ENCODE peak calls at places on chromosome 15, in eight cellular contexts. L is cardiac fibroblast, D is lower lobe of right lung, H is NB4, P is fibroblast of lung, I is ovary, X is AG10803, Y is epithelial cell of esophagus. E is an unnamed sample.

GRCh38 chr15:67025719-67026118 is 39.7 kb upstream of the SMAD3 start:
- DNase-seq in P (peak), X (peak), L (peak), I (peak), H (peak), Y (no peak), D (no peak), E (peak)

GRCh38 chr15:89772933-89773583 is 3.1 kb upstream of the MESP2 start:
- DNase-seq in L (peak), Y (peak), I (no peak), D (no peak), P (peak), H (no peak), X (peak), E (peak)

GRCh38 chr15:65366122-65366892 is 11.5 kb downstream of the IGDCC3 start:
- DNase-seq in D (no peak), I (no peak), L (no peak), X (no peak), P (no peak), Y (no peak), H (no peak), E (no peak)

GRCh38 chr15:53978248-53978906 is at the start of gene UNC13C:
- DNase-seq in D (peak), P (peak), X (no peak), Y (peak), H (no peak), L (no peak), I (peak), E (peak)

GRCh38 chr15:101156509-101157159 is 95.2 kb downstream of the CHSY1 start:
- DNase-seq in L (no peak), X (peak), H (peak), I (no peak), D (peak), Y (no peak), P (no peak), E (peak)

GRCh38 chr15:26867199-26868007 is 541 bp downstream of the GABRA5 start:
- DNase-seq in H (no peak), X (peak), D (no peak), L (no peak), P (no peak), I (no peak), Y (no peak), E (no peak)

GRCh38 chr15:27592036-27592725 is 506.9 kb downstream of the OCA2 start:
- DNase-seq in I (no peak), Y (peak), L (no peak), H (peak), D (no peak), P (peak), X (peak), E (no peak)

GRCh38 chr15:70152070-70152480 is 54.4 kb upstream of the TLE3 start:
- DNase-seq in D (no peak), H (peak), P (no peak), I (no peak), L (peak), X (no peak), Y (peak), E (no peak)

GRCh38 chr15:101022876-101023275 is 103.7 kb downstream of the LRRK1 start:
- DNase-seq in D (no peak), L (no peak), Y (no peak), H (no peak), I (no peak), X (no peak), P (no peak), E (no peak)

GRCh38 chr15:52678036-52678467 is 1.1 kb downstream of the ATOSA start:
- DNase-seq in H (peak), D (peak), I (peak), L (peak), Y (peak), P (peak), X (peak), E (peak)

GRCh38 chr15:73357999-73358665 is 10.6 kb downstream of the HCN4 start:
- DNase-seq in L (no peak), D (no peak), H (no peak), I (no peak), Y (no peak), X (no peak), P (no peak), E (no peak)

GRCh38 chr15:83685864-83686263 is 31.9 kb downstream of the ADAMTSL3 start:
- DNase-seq in L (no peak), I (no peak), X (no peak), H (no peak), P (no peak), D (no peak), Y (no peak), E (peak)

GRCh38 chr15:100529556-100529955 is 806 bp upstream of the CERS3 start:
- DNase-seq in P (no peak), D (no peak), X (no peak), L (no peak), I (no peak), H (no peak), Y (peak), E (no peak)

GRCh38 chr15:77607111-77607893 is 25.4 kb downstream of the LINGO1 start:
- DNase-seq in Y (no peak), D (no peak), L (peak), H (peak), P (no peak), X (peak), I (no peak), E (peak)

DNA sequence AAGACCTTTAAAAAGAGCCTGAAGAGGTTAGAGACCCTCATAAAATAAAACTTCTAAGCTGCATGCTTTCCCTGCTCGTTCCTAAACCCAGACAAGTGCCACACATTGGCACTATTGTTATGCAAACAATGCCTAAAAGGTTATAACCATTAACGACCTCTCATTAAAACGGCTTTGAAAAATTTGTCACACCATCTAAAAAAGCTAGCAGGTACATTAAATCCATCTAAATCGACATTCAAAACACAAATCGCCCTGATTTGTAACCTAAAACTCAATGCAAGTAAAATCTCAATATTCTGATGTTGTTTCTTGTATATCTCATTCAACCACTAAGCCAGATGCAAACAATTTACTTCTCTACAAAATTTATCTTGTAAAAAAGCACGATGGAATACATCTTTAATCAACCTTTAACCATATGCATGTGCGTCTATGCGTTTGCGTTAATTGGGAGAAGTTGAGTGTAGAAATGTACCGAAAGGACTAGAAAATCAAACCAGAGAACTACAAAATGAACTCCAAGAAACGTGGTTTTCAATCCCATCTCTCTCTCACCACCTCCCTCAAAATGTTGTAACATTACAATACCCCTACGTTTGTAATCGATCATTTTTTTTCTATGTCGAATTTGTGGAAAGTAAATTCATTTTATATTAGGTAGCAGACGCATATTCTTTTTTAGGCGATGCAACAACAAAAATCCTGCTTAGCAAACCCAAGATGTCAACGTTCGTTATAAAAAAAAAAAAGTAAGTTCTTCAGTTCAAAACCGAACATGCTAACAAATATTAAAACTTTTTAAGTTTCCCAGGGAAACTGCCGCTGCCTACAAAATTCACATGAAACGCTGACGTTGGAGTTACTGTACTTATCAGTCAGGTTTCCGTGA is 1.1 kb downstream of the ALDH1A2 start:
- DNase-seq in H (no peak), L (no peak), X (no peak), P (peak), D (no peak), I (no peak), Y (no peak), E (no peak)
- H3K4me3 ChIP-seq in H (no peak), L (peak), X (no peak), P (no peak), D (peak), I (peak), Y (no peak), E (no peak)

GRCh38 chr15:63420333-63420741 is 38.7 kb upstream of the CA12 start:
- DNase-seq in I (no peak), D (no peak), X (no peak), L (peak), P (peak), H (peak), Y (peak), E (peak)

GRCh38 chr15:63421433-63421832 is 39.8 kb upstream of the CA12 start:
- DNase-seq in Y (no peak), P (no peak), L (no peak), X (no peak), I (no peak), D (no peak), H (no peak), E (no peak)

GRCh38 chr15:63426552-63426951 is 44.9 kb upstream of the CA12 start:
- DNase-seq in I (no peak), L (no peak), D (no peak), X (no peak), H (no peak), Y (no peak), P (no peak), E (no peak)

GRCh38 chr15:63425426-63425825 is 43.8 kb upstream of the CA12 start:
- DNase-seq in Y (no peak), D (no peak), P (no peak), H (no peak), I (no peak), X (no peak), L (no peak), E (no peak)

DNA sequence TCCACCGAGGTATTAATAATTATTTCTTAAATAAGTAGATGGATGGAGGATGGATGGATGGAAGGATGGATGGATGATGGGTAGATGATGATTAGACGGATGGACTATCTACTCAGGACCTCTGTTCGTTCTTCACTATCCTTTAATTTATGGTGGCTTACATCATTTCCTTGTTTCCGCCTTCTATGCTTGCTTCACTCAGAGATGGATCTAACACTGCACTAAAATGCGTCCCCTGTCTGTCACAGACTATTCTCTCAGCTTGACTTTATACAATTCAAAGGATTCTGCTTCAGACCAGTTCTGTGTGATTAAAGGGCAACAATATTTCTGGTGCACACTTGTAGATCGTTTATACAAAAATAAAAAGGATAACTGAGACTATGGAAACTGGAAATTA is 41.2 kb upstream of the CA12 start:
- DNase-seq in X (no peak), H (no peak), P (no peak), L (no peak), D (no peak), Y (no peak), I (no peak), E (no peak)
- TF ChIP-seq CTCF in X (no peak), H (no peak), P (no peak), L (no peak), D (no peak), Y (no peak), I (no peak), E (no peak)

GRCh38 chr15:72197045-72197459 is 535 bp downstream of the GRAMD2A start:
- DNase-seq in D (no peak), H (no peak), X (no peak), L (no peak), P (no peak), Y (peak), I (no peak), E (no peak)
- H3K4me3 ChIP-seq in D (peak), H (no peak), X (peak), L (peak), P (peak), Y (peak), I (peak), E (peak)

DNA sequence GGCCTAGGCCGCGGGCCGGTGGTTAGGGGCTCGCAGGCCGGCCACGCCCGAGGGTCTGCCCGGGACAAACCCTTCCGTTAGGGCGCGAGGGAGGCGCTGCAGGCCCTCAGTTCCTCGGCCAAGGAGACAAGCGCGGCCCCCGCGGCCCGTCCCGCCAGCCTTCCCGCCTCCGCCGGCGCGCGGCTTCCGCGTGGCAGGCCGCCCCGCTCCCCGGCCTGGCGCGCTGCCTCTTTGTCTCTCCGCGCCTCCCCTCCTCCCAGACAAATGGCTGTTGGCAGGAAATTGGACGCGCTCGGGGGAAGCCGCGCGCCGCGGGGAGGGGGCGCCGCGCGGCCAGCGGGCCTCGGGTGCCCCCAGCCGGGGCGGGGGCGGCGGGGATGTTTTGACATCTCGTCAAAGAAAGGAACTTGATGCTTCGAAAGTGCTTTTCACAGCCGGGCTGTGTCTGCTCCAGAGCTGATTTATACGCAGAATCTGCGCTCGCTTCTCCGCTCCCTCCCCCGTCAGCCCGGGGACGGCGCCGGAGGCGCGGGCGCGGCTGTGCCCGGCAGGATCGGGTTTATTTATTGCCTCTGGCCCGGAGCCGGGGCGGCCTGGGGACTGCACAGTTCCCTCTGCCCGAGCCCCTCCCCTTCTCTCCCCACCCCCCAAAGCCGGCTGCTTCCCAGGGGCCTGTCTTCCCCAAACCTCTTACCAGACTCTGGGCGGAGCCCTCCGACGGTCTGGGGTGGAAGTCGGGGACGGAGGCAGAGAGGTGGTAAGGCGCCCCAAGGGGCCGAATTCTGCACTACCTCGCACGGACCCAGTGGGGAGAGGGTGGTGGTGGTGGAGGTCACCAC is 20.8 kb downstream of the SHF start:
- DNase-seq in D (peak), P (peak), Y (peak), X (peak), I (peak), H (peak), L (peak), E (peak)
- TF ChIP-seq CTCF in D (peak), P (peak), Y (peak), X (peak), I (peak), H (peak), L (peak), E (peak)

GRCh38 chr15:41559489-41560177 is 621 bp downstream of the TYRO3 start:
- DNase-seq in D (no peak), Y (no peak), L (no peak), X (no peak), I (peak), H (peak), P (no peak), E (no peak)
- H3K4me3 ChIP-seq in D (peak), Y (peak), L (peak), X (peak), I (peak), H (peak), P (peak), E (peak)

GRCh38 chr15:58403581-58403980 is 28.2 kb upstream of the LIPC start:
- DNase-seq in H (no peak), P (no peak), I (no peak), L (no peak), Y (no peak), X (no peak), D (no peak), E (no peak)
- TF ChIP-seq CTCF in H (no peak), P (no peak), I (no peak), L (no peak), Y (no peak), X (no peak), D (no peak), E (no peak)

E was measured in fibroblast of the aortic adventitia.